ENCODE peak calls at places on chromosomes 11 and 22, in five cellular contexts. R, X, V, B and J are unnamed samples.
A peak's percentile ranks its signal among the peaks of the same experiment; 100 is the strongest.

GRCh38 chr11:118017631-118018315 is 31.6 kb downstream of the IL10RA start:
- DNase-seq in R (no peak), X (no peak), V (no peak), B (no peak), J (no peak)

GRCh38 chr11:37811349-37811748 is 1213.3 kb upstream of the RAG2 start:
- DNase-seq in R (no peak), X (no peak), V (no peak), B (no peak), J (no peak)

GRCh38 chr11:1344056-1344635 is 34.7 kb upstream of the TOLLIP start:
- DNase-seq in R (no peak), X (no peak), V (no peak), B (no peak), J (no peak)

GRCh38 chr11:70522613-70523311 is 124.4 kb downstream of the CTTN start:
- DNase-seq in R (no peak), X (peak; percentile 24), V (peak; percentile 52), B (peak; percentile 41), J (peak; percentile 35)

GRCh38 chr22:49660794-49661781 is 166.6 kb downstream of the BRD1 start:
- DNase-seq in R (no peak), X (no peak), V (peak; percentile 40), B (no peak), J (peak; percentile 24)

GRCh38 chr22:31681625-31682345 is 19.8 kb upstream of the PISD start:
- DNase-seq in R (peak; percentile 9), X (no peak), V (no peak), B (no peak), J (no peak)

GRCh38 chr11:102810943-102811528 is 13.1 kb upstream of the MMP1 start:
- DNase-seq in R (peak; percentile 49), X (no peak), V (no peak), B (no peak), J (no peak)

GRCh38 chr11:6587360-6587953 is 16.0 kb downstream of the RRP8 start:
- DNase-seq in R (no peak), X (no peak), V (peak; percentile 43), B (no peak), J (no peak)

GRCh38 chr11:32213223-32213622 is 122.3 kb downstream of the RCN1 start:
- DNase-seq in R (peak; percentile 36), X (no peak), V (no peak), B (peak; percentile 48), J (no peak)

GRCh38 chr11:40054631-40055030 is 1404.8 kb downstream of the LRRC4C start:
- DNase-seq in R (no peak), X (no peak), V (no peak), B (no peak), J (no peak)

GRCh38 chr11:77083553-77084245 is 16.9 kb downstream of the CAPN5 start:
- DNase-seq in R (no peak), X (no peak), V (no peak), B (no peak), J (no peak)

GRCh38 chr11:72772059-72772458 is 19.9 kb upstream of the ARAP1 start:
- DNase-seq in R (no peak), X (no peak), V (no peak), B (no peak), J (no peak)

GRCh38 chr11:74577624-74578396 is 14.6 kb upstream of the POLD3 start:
- DNase-seq in R (no peak), X (no peak), V (no peak), B (no peak), J (no peak)

GRCh38 chr22:19231986-19232385 is 53.5 kb upstream of the SLC25A1 start:
- DNase-seq in R (no peak), X (no peak), V (no peak), B (no peak), J (no peak)

GRCh38 chr11:132211479-132211878 is 841.1 kb downstream of the NTM start:
- DNase-seq in R (no peak), X (no peak), V (no peak), B (no peak), J (no peak)

GRCh38 chr22:24707477-24707816 is 67.1 kb downstream of the PIWIL3 start:
- DNase-seq in R (no peak), X (no peak), V (peak; percentile 53), B (no peak), J (peak; percentile 72)

GRCh38 chr22:22754961-22755777 is 110.8 kb downstream of the GGTLC2 start:
- DNase-seq in R (no peak), X (no peak), V (no peak), B (no peak), J (no peak)

GRCh38 chr11:90449643-90450042 is 226.8 kb upstream of the CHORDC1 start:
- DNase-seq in R (no peak), X (no peak), V (no peak), B (no peak), J (no peak)

GRCh38 chr22:21998595-21999247 is 16.1 kb upstream of the TOP3B start:
- DNase-seq in R (no peak), X (no peak), V (no peak), B (no peak), J (no peak)

GRCh38 chr11:69403556-69404215 is 77.8 kb upstream of the LINC01488 start:
- DNase-seq in R (peak; percentile 82), X (no peak), V (no peak), B (no peak), J (no peak)

GRCh38 chr11:86047275-86047991 is 21.5 kb downstream of the PICALM start:
- DNase-seq in R (peak; percentile 62), X (no peak), V (no peak), B (no peak), J (no peak)

GRCh38 chr22:49753276-49753884 is 74.3 kb downstream of the BRD1 start:
- DNase-seq in R (no peak), X (no peak), V (no peak), B (no peak), J (no peak)

GRCh38 chr11:75485742-75486141 is 40.0 kb downstream of the GDPD5 start:
- DNase-seq in R (no peak), X (no peak), V (no peak), B (no peak), J (no peak)

GRCh38 chr11:123590296-123590912 is 64.0 kb downstream of the SCN3B start:
- DNase-seq in R (peak; percentile 11), X (no peak), V (no peak), B (no peak), J (no peak)

GRCh38 chr11:1293619-1294015 is 15.8 kb downstream of the TOLLIP start:
- DNase-seq in R (no peak), X (no peak), V (no peak), B (no peak), J (no peak)

GRCh38 chr11:110094298-110095073 is 1.3 kb downstream of the ZC3H12C start:
- DNase-seq in R (no peak), X (no peak), V (no peak), B (no peak), J (no peak)

GRCh38 chr11:110093407-110094297 is 460 bp downstream of the ZC3H12C start:
- DNase-seq in R (peak; percentile 74), X (peak; percentile 39), V (peak; percentile 74), B (peak; percentile 46), J (peak; percentile 40)

GRCh38 chr11:110096369-110096976 is 3.3 kb downstream of the ZC3H12C start:
- DNase-seq in R (no peak), X (no peak), V (no peak), B (no peak), J (no peak)

GRCh38 chr11:110097459-110098012 is 4.3 kb downstream of the ZC3H12C start:
- DNase-seq in R (peak; percentile 68), X (no peak), V (no peak), B (peak; percentile 40), J (no peak)

DNA sequence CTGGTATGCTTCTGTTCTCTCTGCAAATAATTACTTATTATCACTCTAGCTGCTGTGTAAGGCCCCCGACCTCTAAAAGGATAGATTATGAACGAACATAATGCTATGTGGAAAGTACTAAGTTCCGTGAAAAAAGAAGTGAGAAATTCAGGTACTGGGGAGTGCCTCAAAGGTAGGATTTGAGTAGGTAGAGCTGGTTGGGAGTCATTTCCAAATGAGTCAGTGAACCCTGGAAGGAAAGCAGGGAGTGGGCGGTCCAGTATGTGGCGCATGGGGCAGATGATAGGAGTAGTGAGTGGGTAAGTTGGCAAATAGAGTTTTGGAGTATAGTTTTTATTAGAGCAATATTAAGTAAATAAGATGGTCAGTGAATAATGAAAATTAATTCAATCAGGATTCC is 2.4 kb downstream of the ZC3H12C start:
- DNase-seq in R (no peak), X (no peak), V (no peak), B (no peak), J (no peak)
- H3K4me1 ChIP-seq in R (peaks cover 7% of the 10 kb centered on the region), X (peaks cover 6% of the 10 kb centered on the region), V (no peaks in the 10 kb centered on the region), B (peaks cover 3% of the 10 kb centered on the region), J (peaks cover 7% of the 10 kb centered on the region)

DNA sequence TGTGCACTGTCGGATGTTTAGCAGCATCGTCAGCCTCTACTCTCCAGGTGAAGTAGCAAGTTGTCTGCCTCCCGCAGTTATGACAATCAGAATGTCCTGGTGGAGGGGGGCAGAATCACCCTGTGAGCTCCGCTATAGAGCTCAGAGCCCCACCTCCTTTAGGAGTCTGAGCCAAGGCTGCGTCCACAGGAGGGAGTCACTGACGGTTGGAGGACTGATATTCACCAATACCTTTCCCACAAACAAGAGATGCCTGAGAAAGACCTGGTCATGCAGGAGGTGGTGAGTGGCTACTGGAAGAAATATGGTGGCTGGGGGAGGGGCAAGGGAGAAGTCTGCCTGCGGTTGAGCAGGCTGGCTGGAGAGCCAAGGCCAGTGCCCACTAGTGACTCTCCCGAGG is 41.7 kb upstream of the ADA2 start:
- DNase-seq in R (no peak), X (no peak), V (no peak), B (no peak), J (peak; percentile 78)
- H2BK12ac ChIP-seq in R (no peak overlapping the region), X (no peak overlapping the region), V (peak overlapping the region; percentile 62), B (peak overlapping the region; percentile 15), J (no peak overlapping the region)

GRCh38 chr11:67271212-67271547 is 4.9 kb downstream of the GRK2 start:
- DNase-seq in R (no peak), X (no peak), V (no peak), B (no peak), J (no peak)

GRCh38 chr11:67271548-67272284 is 5.4 kb downstream of the GRK2 start:
- DNase-seq in R (no peak), X (no peak), V (no peak), B (peak; percentile 81), J (no peak)

GRCh38 chr11:67273260-67273990 is 7.2 kb downstream of the GRK2 start:
- DNase-seq in R (no peak), X (no peak), V (no peak), B (no peak), J (no peak)

GRCh38 chr11:67270256-67271211 is 4.3 kb downstream of the GRK2 start:
- DNase-seq in R (peak; percentile 51), X (no peak), V (peak; percentile 73), B (no peak), J (peak; percentile 70)

GRCh38 chr11:67272327-67273259 is 6.3 kb downstream of the GRK2 start:
- DNase-seq in R (no peak), X (no peak), V (no peak), B (no peak), J (no peak)
- H3K23ac ChIP-seq in R (no peak overlapping the region), X (peak overlapping the region; percentile 69), V (no peak overlapping the region), B (no peak overlapping the region), J (no peak overlapping the region)

DNA sequence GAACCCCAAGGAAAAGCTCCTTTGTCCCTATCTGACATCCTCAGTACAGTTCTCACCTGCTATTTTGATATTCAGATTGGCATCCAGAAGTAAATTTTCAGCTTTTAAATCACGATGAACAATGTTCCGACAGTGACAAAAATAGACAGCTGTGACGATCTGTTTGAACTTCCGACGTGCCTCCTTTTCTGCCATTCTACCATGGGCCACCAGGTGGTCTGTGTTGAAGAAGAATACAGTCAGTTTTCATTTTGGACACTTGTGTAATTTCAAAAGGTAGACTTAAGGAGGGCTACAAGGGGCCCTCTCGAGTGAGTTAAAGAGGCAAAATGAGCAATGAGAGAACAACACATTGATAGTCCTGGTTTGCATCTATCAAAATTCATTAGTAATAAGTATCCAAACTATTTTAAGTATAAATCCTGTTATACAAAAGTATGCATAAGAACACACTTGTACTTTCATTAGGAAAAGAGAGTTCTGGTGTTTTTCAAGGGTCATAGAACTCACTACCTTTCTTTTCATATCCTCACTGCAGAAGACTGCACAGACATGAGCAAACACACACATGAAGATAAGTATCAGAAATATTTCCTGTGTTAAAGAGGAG is 89.8 kb upstream of the APOA1 start:
- DNase-seq in R (peak; percentile 16), X (no peak), V (no peak), B (no peak), J (no peak)
- H3K4me1 ChIP-seq in R (no peaks in the 10 kb centered on the region), X (peaks cover 12% of the 10 kb centered on the region), V (peaks cover 1% of the 10 kb centered on the region), B (peaks cover 3% of the 10 kb centered on the region), J (peaks cover 3% of the 10 kb centered on the region)